ENCODE peak calls at places on chromosomes 11 and 22, in five cellular contexts. D, H, K, V and P are unnamed samples. For H3K4me1, the result is how much of the 10 kb centered on the place peaks cover.

GRCh38 chr11:134802116-134802515 is 390.1 kb upstream of the B3GAT1 start:
- DNase-seq in D (no peak), H (no peak), K (no peak), V (peak), P (no peak)

GRCh38 chr11:36492724-36493304 is 17.3 kb downstream of the TRAF6 start:
- DNase-seq in D (no peak), H (no peak), K (peak), V (peak), P (no peak)

GRCh38 chr11:2447951-2448650 is 3.3 kb downstream of the KCNQ1 start:
- DNase-seq in D (no peak), H (no peak), K (no peak), V (no peak), P (no peak)

GRCh38 chr11:29336727-29337212 is 680.1 kb downstream of the KCNA4 start:
- DNase-seq in D (no peak), H (no peak), K (no peak), V (no peak), P (no peak)

GRCh38 chr22:46514592-46515207 is 22.7 kb downstream of the CELSR1 start:
- DNase-seq in D (no peak), H (no peak), K (peak), V (no peak), P (no peak)

GRCh38 chr11:57646756-57647303 is 2.9 kb downstream of the YPEL4 start:
- DNase-seq in D (no peak), H (peak), K (no peak), V (no peak), P (no peak)

GRCh38 chr11:40235841-40236240 is 1223.6 kb downstream of the LRRC4C start:
- DNase-seq in D (no peak), H (no peak), K (no peak), V (no peak), P (no peak)

GRCh38 chr22:32542332-32543019 is 67.9 kb downstream of the FBXO7 start:
- DNase-seq in D (no peak), H (no peak), K (no peak), V (no peak), P (peak)

GRCh38 chr22:40238425-40239344 is 61.0 kb downstream of the TNRC6B start:
- DNase-seq in D (no peak), H (no peak), K (peak), V (no peak), P (no peak)

GRCh38 chr11:112363527-112363926 is 102.9 kb upstream of the PLET1 start:
- DNase-seq in D (no peak), H (no peak), K (no peak), V (no peak), P (no peak)

DNA sequence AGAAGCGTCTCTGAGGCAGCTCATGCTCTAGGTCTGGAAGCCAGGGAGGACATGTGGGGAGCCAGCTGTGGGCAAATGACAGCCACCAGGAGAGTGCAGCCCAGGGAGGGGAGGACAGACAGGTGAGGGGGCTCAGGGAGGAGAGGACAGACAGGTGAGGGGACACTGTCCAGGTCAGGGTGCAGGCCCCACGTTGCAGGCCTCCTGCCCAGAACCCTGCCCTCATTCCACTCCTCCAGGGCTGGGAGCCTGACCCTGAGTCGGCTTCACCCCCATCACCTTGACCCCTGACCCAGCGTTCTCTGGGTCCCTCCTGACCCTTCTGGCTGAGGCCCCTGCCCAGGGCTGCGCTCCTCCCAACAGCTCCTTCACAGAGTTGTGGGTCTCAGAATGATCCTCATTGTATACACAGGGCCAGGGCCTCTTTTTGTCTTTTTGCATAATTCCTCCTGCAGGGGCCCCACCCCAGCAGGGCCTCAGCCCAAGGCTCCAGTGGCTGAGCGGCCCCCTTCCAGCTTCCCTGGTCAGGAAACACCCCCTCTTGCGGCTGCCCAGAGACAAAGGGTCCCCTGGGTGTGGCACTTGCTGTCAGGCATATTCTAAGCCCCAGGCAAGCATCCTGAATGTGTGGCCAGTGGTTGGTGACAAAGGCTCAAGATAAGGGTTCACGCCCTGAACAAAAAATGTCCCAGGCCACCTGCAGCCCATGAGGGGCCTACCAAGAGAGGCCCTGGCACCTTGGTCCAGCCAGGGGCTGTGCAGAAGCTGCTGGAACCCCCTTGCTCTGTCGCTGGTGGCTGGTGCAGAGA is 853.0 kb downstream of the BRD1 start:
- DNase-seq in D (no peak), H (no peak), K (no peak), V (no peak), P (no peak)
- H3K27ac ChIP-seq in D (no peak), H (no peak), K (no peak), V (no peak), P (no peak)

GRCh38 chr11:26439854-26440253 is 107.9 kb downstream of the ANO3 start:
- DNase-seq in D (no peak), H (no peak), K (no peak), V (no peak), P (no peak)
- H3K4me1 ChIP-seq in D (under half), H (under half), K (under half), V (under half), P (under half)

GRCh38 chr11:65852508-65853248 is 5.3 kb downstream of the CFL1 start:
- DNase-seq in D (no peak), H (peak), K (no peak), V (no peak), P (no peak)

GRCh38 chr11:65851811-65852507 is 6.0 kb downstream of the CFL1 start:
- DNase-seq in D (no peak), H (no peak), K (no peak), V (no peak), P (no peak)

GRCh38 chr11:65854161-65854592 is 3.8 kb downstream of the CFL1 start:
- DNase-seq in D (no peak), H (no peak), K (no peak), V (no peak), P (no peak)

GRCh38 chr11:65854871-65855837 is 2.8 kb downstream of the CFL1 start:
- DNase-seq in D (no peak), H (peak), K (no peak), V (no peak), P (no peak)

DNA sequence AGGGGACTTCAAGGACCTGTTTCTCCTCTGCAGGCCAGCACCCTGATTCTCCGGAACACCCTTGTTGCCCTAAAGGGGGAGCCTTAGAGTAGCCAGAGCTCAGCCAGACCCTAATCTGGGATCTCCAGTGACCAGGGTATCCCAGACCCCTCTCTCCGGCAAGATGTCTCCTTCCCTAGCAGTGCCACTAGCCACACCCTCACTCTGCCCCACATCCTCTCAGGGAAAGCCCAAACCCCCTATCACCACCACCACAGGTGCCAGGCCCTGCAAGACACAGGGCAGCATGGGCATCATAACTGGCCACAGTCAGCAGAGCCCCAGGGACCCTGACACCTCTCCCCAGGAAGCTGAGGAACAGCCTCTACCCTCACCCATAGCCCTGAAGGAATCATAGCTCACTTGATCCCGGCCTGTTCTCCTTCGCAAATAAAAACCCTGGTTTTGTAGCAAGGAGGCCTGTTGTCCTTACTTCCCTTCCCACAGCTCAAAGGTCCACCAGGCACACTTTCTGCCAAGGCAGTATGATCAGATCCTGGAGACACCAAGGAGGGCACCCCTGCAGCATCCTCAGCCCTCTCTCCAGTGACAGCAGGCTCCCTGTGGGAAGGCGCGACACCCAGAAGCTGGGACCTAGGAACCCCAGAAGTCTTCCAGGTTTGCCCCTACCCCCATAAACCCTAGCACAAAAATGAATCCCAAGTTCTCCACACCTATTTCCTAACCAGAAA is 4.6 kb downstream of the CFL1 start:
- DNase-seq in D (no peak), H (no peak), K (no peak), V (no peak), P (no peak)
- TF ChIP-seq CTCF in D (no peak), H (no peak), K (no peak), V (peak), P (no peak)

GRCh38 chr11:9838229-9838628 is 174.4 kb downstream of the SWAP70 start:
- DNase-seq in D (no peak), H (no peak), K (no peak), V (no peak), P (no peak)
- H3K27ac ChIP-seq in D (no peak), H (no peak), K (no peak), V (no peak), P (no peak)

GRCh38 chr22:44698531-44699421 is 3.2 kb upstream of the PRR5 start:
- DNase-seq in D (no peak), H (peak), K (no peak), V (peak), P (no peak)
- H3K4me1 ChIP-seq in D (under half), H (under half), K (under half), V (under half), P (under half)